ENCODE peak calls at places on chromosomes 5 and 9, in four cellular contexts. M is HEK293T, I is H1, Q is HepG2. O is an unnamed sample.

GRCh38 chr9:112654282-112654681 is 63.6 kb downstream of the INIP start:
- DNase-seq in M (no peak), I (no peak), Q (no peak), O (peak)

GRCh38 chr9:89771205-89771604 is 166.4 kb downstream of the GADD45G start:
- DNase-seq in M (no peak), I (no peak), Q (no peak), O (no peak)

GRCh38 chr9:131530546-131530929 is 525 bp downstream of the UCK1 start:
- DNase-seq in M (peak), I (peak), Q (peak), O (no peak)

GRCh38 chr9:93288891-93289883 is 105.2 kb downstream of the WNK2 start:
- DNase-seq in M (peak), I (peak), Q (peak), O (no peak)

GRCh38 chr9:138053996-138054752 is 176.6 kb downstream of the CACNA1B start:
- DNase-seq in M (no peak), I (peak), Q (no peak), O (no peak)

GRCh38 chr9:17422994-17423680 is 155.7 kb upstream of the SH3GL2 start:
- DNase-seq in M (no peak), I (no peak), Q (no peak), O (no peak)

GRCh38 chr5:520196-520849 is 3.9 kb downstream of the SLC9A3 start:
- DNase-seq in M (no peak), I (no peak), Q (no peak), O (no peak)

GRCh38 chr5:127934791-127935256 is 148.7 kb upstream of the SLC12A2 start:
- DNase-seq in M (peak), I (no peak), Q (peak), O (peak)

GRCh38 chr9:76859860-76860259 is 46.1 kb downstream of the PRUNE2 start:
- DNase-seq in M (no peak), I (no peak), Q (no peak), O (no peak)

GRCh38 chr5:177601126-177601525 is 1.2 kb downstream of the B4GALT7 start:
- DNase-seq in M (no peak), I (no peak), Q (no peak), O (no peak)

GRCh38 chr9:110099236-110099741 is 108.7 kb downstream of the C9orf152 start:
- DNase-seq in M (no peak), I (no peak), Q (no peak), O (no peak)

GRCh38 chr9:33263131-33263935 is 1.2 kb downstream of the BAG1 start:
- DNase-seq in M (no peak), I (no peak), Q (peak), O (no peak)

GRCh38 chr5:155786108-155786507 is 540.9 kb upstream of the SGCD start:
- DNase-seq in M (no peak), I (no peak), Q (no peak), O (no peak)

GRCh38 chr5:132458651-132459030 is 31.9 kb downstream of the IRF1 start:
- DNase-seq in M (no peak), I (no peak), Q (no peak), O (no peak)

GRCh38 chr9:121484659-121485446 is 14.8 kb downstream of the GGTA1 start:
- DNase-seq in M (no peak), I (no peak), Q (no peak), O (no peak)

GRCh38 chr5:81086881-81087281 is 126.7 kb downstream of the RASGRF2 start:
- DNase-seq in M (no peak), I (no peak), Q (no peak), O (no peak)

GRCh38 chr5:142837274-142837673 is 67.1 kb downstream of the ARHGAP26 start:
- DNase-seq in M (no peak), I (no peak), Q (no peak), O (no peak)

GRCh38 chr9:131660466-131661405 is 79.1 kb downstream of the RAPGEF1 start:
- DNase-seq in M (no peak), I (peak), Q (no peak), O (peak)

GRCh38 chr9:75360258-75360657 is 271.9 kb downstream of the OSTF1 start:
- DNase-seq in M (no peak), I (no peak), Q (no peak), O (no peak)

GRCh38 chr5:150153957-150154617 is 1.6 kb downstream of the PDGFRB start:
- DNase-seq in M (no peak), I (peak), Q (peak), O (no peak)

GRCh38 chr5:15502208-15502607 is 2.2 kb downstream of the FBXL7 start:
- DNase-seq in M (no peak), I (no peak), Q (no peak), O (no peak)

GRCh38 chr9:2413196-2413840 is 208.3 kb upstream of the VLDLR start:
- DNase-seq in M (no peak), I (no peak), Q (no peak), O (no peak)

GRCh38 chr5:75536694-75537360 is 25.1 kb downstream of the POLK start:
- DNase-seq in M (peak), I (no peak), Q (no peak), O (no peak)
- TF ChIP-seq SUZ12 in M (no peak), I (no peak), Q (no peak), O (no peak)

DNA sequence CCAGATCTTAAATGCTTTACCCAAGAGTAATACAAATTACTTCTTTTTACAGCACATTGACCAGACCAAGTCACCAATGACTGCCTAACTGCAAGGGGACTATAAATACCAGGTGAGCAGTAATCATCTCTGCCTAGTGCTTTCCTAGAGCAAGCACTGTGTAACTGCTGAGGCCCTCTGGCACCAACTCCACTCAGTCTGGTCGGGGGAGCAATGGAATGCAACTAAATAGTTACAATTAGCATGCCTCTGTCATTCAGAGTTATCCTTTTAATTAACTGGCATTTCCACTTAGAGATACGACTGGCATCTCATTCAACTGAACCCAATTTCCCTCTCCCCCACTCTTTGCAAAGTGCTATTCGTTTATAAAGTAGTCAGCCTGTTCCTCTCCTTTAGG is 1309.1 kb upstream of the DMAC1 start:
- DNase-seq in M (no peak), I (no peak), Q (no peak), O (peak)
- TF ChIP-seq SUZ12 in M (no peak), I (no peak), Q (no peak), O (no peak)

GRCh38 chr5:67792891-67793290 is 422.7 kb upstream of the PIK3R1 start:
- DNase-seq in M (no peak), I (no peak), Q (no peak), O (no peak)
- TF ChIP-seq SUZ12 in M (no peak), I (no peak), Q (no peak), O (no peak)

DNA sequence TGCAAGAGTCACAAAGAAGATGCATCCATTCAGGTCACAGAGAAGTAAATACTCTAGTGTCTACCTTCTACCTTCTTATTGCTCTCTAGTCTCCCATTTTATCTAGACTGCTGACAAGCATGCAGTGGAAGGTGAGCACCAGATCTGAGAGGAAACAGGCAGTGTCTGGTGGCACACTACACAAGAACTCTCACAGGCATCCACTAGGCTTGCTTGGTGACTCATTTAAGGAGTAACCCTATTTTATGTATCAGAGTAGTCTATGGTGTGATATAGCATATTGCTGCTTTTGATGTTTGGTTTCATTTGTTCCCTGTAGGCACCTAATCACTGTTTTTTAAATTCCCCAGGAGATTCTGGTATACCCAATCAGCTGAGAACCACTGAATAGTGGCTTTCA is 1.6 kb upstream of the THBS4 start:
- DNase-seq in M (no peak), I (no peak), Q (no peak), O (no peak)
- TF ChIP-seq SUZ12 in M (no peak), I (no peak), Q (no peak), O (no peak)

GRCh38 chr5:133882107-133882695 is 86.2 kb downstream of the C5orf15 start:
- DNase-seq in M (no peak), I (no peak), Q (no peak), O (no peak)
- TF ChIP-seq SUZ12 in M (no peak), I (no peak), Q (no peak), O (no peak)

GRCh38 chr5:14109041-14109747 is 33.9 kb upstream of the TRIO start:
- DNase-seq in M (no peak), I (no peak), Q (no peak), O (no peak)

GRCh38 chr5:14108170-14108996 is 34.8 kb upstream of the TRIO start:
- DNase-seq in M (peak), I (peak), Q (peak), O (peak)

GRCh38 chr5:14107536-14107935 is 35.6 kb upstream of the TRIO start:
- DNase-seq in M (no peak), I (no peak), Q (no peak), O (no peak)

GRCh38 chr5:14102666-14103065 is 40.5 kb upstream of the TRIO start:
- DNase-seq in M (no peak), I (no peak), Q (no peak), O (no peak)

DNA sequence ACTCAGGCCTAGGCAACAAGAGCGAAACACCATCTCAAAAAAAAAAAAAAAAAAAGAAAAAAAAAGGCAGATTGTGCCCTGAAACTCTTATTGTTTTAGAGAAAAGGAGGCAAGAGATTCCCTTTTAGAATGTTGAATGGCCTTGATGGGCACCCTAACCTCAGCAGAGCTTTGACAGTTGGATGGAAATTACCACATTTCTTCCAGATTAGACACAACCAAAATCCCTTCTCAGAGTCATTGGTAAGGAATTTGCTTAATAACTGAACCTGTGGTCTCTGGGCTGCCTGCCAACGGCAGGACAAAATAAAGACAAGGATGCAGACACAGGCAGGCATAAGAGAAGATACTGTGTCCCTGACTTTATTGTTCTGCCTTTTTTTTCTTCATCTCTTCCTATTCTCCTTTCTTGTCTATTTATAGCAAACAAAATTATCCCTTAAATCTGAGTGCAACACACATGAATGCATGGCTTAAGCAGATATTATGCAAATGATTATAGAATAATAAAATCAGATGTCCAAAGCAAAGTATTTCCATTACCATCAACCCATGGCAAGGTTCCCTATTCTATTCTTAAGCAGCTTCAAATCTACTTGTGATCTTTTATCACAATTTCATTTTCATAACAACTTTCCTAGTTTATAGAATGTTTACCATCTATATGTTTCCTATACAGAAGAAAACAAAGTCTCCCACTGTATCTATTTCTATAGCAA is 37.3 kb upstream of the TRIO start:
- DNase-seq in M (no peak), I (no peak), Q (peak), O (no peak)
- TF ChIP-seq SUZ12 in M (no peak), I (no peak), Q (no peak), O (no peak)

GRCh38 chr9:37300620-37301368 is 121.7 kb upstream of the GRHPR start:
- DNase-seq in M (no peak), I (no peak), Q (no peak), O (no peak)
- TF ChIP-seq SUZ12 in M (no peak), I (no peak), Q (no peak), O (no peak)

GRCh38 chr9:70556736-70557135 is 142.3 kb upstream of the KLF9 start:
- DNase-seq in M (no peak), I (no peak), Q (no peak), O (no peak)
- TF ChIP-seq SUZ12 in M (no peak), I (no peak), Q (no peak), O (no peak)

DNA sequence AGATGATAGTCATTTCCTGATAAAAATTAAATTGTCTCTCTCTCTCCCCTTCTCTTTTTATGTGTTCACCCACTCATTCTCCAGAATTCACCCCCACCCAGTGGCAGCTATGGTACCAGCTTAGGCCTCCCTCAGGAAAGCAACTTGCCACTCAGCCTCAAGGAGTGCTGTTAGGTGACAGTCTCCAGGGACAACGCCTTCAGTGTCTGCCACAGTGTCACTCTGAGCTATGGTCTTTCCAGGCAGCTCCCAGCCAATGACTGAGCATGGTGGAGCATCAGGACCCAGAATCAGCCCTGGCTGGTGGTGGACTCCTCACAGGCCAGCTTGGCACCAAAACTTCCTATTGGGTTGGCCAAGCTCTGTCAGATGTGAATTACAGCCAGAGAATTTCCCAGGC is 140.9 kb upstream of the PIK3R1 start:
- DNase-seq in M (no peak), I (no peak), Q (no peak), O (no peak)
- TF ChIP-seq SUZ12 in M (no peak), I (no peak), Q (no peak), O (no peak)

O was measured in NT2/D1.